ENCODE peak calls at places on chromosomes 2 and 18, in eight cellular contexts. One of them, this sample, is unnamed.
A peak's percentile ranks its signal among the peaks of the same experiment; 100 is the strongest.

GRCh38 chr2:21012557-21012937 is 31.3 kb downstream of the APOB start:
- DNase-seq in SK-N-SH: no peak
- DNase-seq in A549: no peak
- DNase-seq in H1: no peak
- DNase-seq in IMR-90: no peak
- DNase-seq in GM12878: no peak
- DNase-seq in HepG2: no peak
- DNase-seq in WTC11: no peak
- DNase-seq in this sample: no peak

GRCh38 chr18:35430721-35431441 is 53.7 kb upstream of the ZNF396 start:
- DNase-seq in A549: no peak
- DNase-seq in H1: no peak
- DNase-seq in HepG2: no peak
- DNase-seq in GM12878: no peak
- DNase-seq in SK-N-SH: no peak
- DNase-seq in IMR-90: no peak
- DNase-seq in WTC11: no peak
- DNase-seq in this sample: no peak

GRCh38 chr2:56680971-56681631 is 497.3 kb downstream of the CCDC85A start:
- DNase-seq in HepG2: no peak
- DNase-seq in IMR-90: peak; percentile 11
- DNase-seq in H1: no peak
- DNase-seq in WTC11: no peak
- DNase-seq in A549: no peak
- DNase-seq in GM12878: no peak
- DNase-seq in SK-N-SH: no peak
- DNase-seq in this sample: no peak

GRCh38 chr18:1438458-1438910 is 533.8 kb downstream of the ADCYAP1 start:
- DNase-seq in H1: no peak
- DNase-seq in IMR-90: no peak
- DNase-seq in WTC11: no peak
- DNase-seq in GM12878: no peak
- DNase-seq in A549: no peak
- DNase-seq in HepG2: no peak
- DNase-seq in SK-N-SH: no peak
- DNase-seq in this sample: no peak

GRCh38 chr2:219247678-219248642 is 2.7 kb downstream of the STK16 start:
- DNase-seq in A549: no peak
- DNase-seq in H1: no peak
- DNase-seq in WTC11: no peak
- DNase-seq in SK-N-SH: no peak
- DNase-seq in GM12878: no peak
- DNase-seq in IMR-90: no peak
- DNase-seq in HepG2: no peak
- DNase-seq in this sample: peak; percentile 9

GRCh38 chr2:128362889-128363228 is 44.2 kb upstream of the HS6ST1 start:
- DNase-seq in SK-N-SH: no peak
- DNase-seq in A549: no peak
- DNase-seq in HepG2: no peak
- DNase-seq in WTC11: peak; percentile 84
- DNase-seq in IMR-90: peak; percentile 79
- DNase-seq in GM12878: no peak
- DNase-seq in H1: peak; percentile 84
- DNase-seq in this sample: no peak

GRCh38 chr2:158179660-158180059 is 78.0 kb downstream of the UPP2 start:
- DNase-seq in H1: no peak
- DNase-seq in HepG2: peak; percentile 35
- DNase-seq in A549: no peak
- DNase-seq in IMR-90: peak; percentile 26
- DNase-seq in WTC11: no peak
- DNase-seq in SK-N-SH: no peak
- DNase-seq in GM12878: no peak
- DNase-seq in this sample: no peak

GRCh38 chr2:166223298-166223697 is 95.5 kb upstream of the SCN1A start:
- DNase-seq in A549: no peak
- DNase-seq in H1: no peak
- DNase-seq in GM12878: no peak
- DNase-seq in HepG2: no peak
- DNase-seq in WTC11: no peak
- DNase-seq in IMR-90: no peak
- DNase-seq in SK-N-SH: no peak
- DNase-seq in this sample: no peak

GRCh38 chr18:3453540-3454364 is 3.8 kb downstream of the TGIF1 start:
- DNase-seq in A549: no peak
- DNase-seq in GM12878: no peak
- DNase-seq in HepG2: peak; percentile 96
- DNase-seq in H1: no peak
- DNase-seq in SK-N-SH: no peak
- DNase-seq in IMR-90: peak; percentile 98
- DNase-seq in WTC11: no peak
- DNase-seq in this sample: no peak

GRCh38 chr2:44126106-44126797 is 42.4 kb upstream of the PPM1B start:
- DNase-seq in IMR-90: no peak
- DNase-seq in WTC11: no peak
- DNase-seq in H1: no peak
- DNase-seq in A549: no peak
- DNase-seq in SK-N-SH: no peak
- DNase-seq in HepG2: no peak
- DNase-seq in GM12878: no peak
- DNase-seq in this sample: no peak

GRCh38 chr2:142827170-142827569 is 50.3 kb upstream of the KYNU start:
- DNase-seq in WTC11: no peak
- DNase-seq in IMR-90: no peak
- DNase-seq in H1: no peak
- DNase-seq in SK-N-SH: no peak
- DNase-seq in HepG2: no peak
- DNase-seq in A549: no peak
- DNase-seq in GM12878: no peak
- DNase-seq in this sample: no peak

GRCh38 chr2:229141626-229142025 is 129.5 kb downstream of the PID1 start:
- DNase-seq in WTC11: no peak
- DNase-seq in SK-N-SH: no peak
- DNase-seq in IMR-90: peak; percentile 41
- DNase-seq in GM12878: no peak
- DNase-seq in HepG2: no peak
- DNase-seq in H1: no peak
- DNase-seq in A549: no peak
- DNase-seq in this sample: no peak

GRCh38 chr2:114001936-114002335 is 112.0 kb downstream of the ACTR3 start:
- DNase-seq in GM12878: no peak
- DNase-seq in IMR-90: no peak
- DNase-seq in WTC11: no peak
- DNase-seq in SK-N-SH: no peak
- DNase-seq in H1: no peak
- DNase-seq in HepG2: no peak
- DNase-seq in A549: no peak
- DNase-seq in this sample: no peak

GRCh38 chr2:950627-950992 is at the start of gene SNTG2:
- DNase-seq in HepG2: no peak
- DNase-seq in GM12878: no peak
- DNase-seq in WTC11: peak; percentile 66
- DNase-seq in IMR-90: no peak
- DNase-seq in H1: no peak
- DNase-seq in A549: no peak
- DNase-seq in SK-N-SH: peak; percentile 97
- DNase-seq in this sample: peak; percentile 32

GRCh38 chr2:61605245-61605644 is 67.1 kb upstream of the XPO1 start:
- DNase-seq in WTC11: no peak
- DNase-seq in H1: no peak
- DNase-seq in SK-N-SH: no peak
- DNase-seq in A549: no peak
- DNase-seq in HepG2: no peak
- DNase-seq in IMR-90: no peak
- DNase-seq in GM12878: no peak
- DNase-seq in this sample: no peak

GRCh38 chr2:108920686-108921085 is 68.3 kb downstream of the EDAR start:
- DNase-seq in A549: no peak
- DNase-seq in SK-N-SH: no peak
- DNase-seq in WTC11: no peak
- DNase-seq in H1: no peak
- DNase-seq in GM12878: no peak
- DNase-seq in IMR-90: no peak
- DNase-seq in HepG2: no peak
- DNase-seq in this sample: no peak

GRCh38 chr2:95043300-95043786 is 17.8 kb downstream of the MAL start:
- DNase-seq in A549: no peak
- DNase-seq in H1: no peak
- DNase-seq in GM12878: peak; percentile 75
- DNase-seq in IMR-90: peak; percentile 90
- DNase-seq in WTC11: no peak
- DNase-seq in SK-N-SH: no peak
- DNase-seq in HepG2: no peak
- DNase-seq in this sample: no peak

GRCh38 chr2:26946841-26947784 is 23.3 kb upstream of the MAPRE3 start:
- DNase-seq in SK-N-SH: peak; percentile 80
- DNase-seq in H1: no peak
- DNase-seq in GM12878: no peak
- DNase-seq in HepG2: peak; percentile 35
- DNase-seq in IMR-90: peak; percentile 39
- DNase-seq in WTC11: no peak
- DNase-seq in A549: no peak
- DNase-seq in this sample: peak; percentile 36

GRCh38 chr18:8856769-8857393 is 151.5 kb downstream of the MTCL1 start:
- DNase-seq in H1: no peak
- DNase-seq in A549: no peak
- DNase-seq in HepG2: no peak
- DNase-seq in IMR-90: no peak
- DNase-seq in GM12878: no peak
- DNase-seq in WTC11: peak; percentile 24
- DNase-seq in SK-N-SH: no peak
- DNase-seq in this sample: peak; percentile 29

GRCh38 chr2:85707304-85707703 is 13.1 kb downstream of the GNLY start:
- DNase-seq in GM12878: peak; percentile 75
- DNase-seq in SK-N-SH: peak; percentile 70
- DNase-seq in A549: peak; percentile 92
- DNase-seq in HepG2: peak; percentile 73
- DNase-seq in IMR-90: peak; percentile 94
- DNase-seq in WTC11: peak; percentile 47
- DNase-seq in H1: no peak
- DNase-seq in this sample: peak; percentile 87

DNA sequence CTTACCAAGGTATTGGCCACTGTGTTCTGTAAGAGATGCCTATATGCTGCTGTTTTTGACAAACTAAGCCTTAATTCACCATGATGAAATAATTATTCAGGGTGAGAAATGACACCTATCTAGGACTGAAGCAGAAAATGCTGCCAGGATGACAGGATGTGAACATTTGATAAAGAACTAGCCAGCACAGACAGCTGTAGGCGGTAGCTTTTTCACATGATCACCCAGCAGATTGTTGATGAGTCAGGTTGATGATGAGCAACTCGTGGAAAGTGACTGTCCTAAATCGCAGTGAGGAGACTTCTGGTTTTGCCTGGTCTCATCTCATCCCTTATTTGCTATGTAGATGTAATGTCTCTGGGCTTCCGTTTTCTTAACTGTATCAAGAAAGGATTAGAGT is 144.1 kb downstream of the PRPF40A start:
- DNase-seq in WTC11: no peak
- DNase-seq in IMR-90: peak; percentile 93
- DNase-seq in SK-N-SH: peak; percentile 12
- DNase-seq in HepG2: no peak
- DNase-seq in H1: no peak
- DNase-seq in A549: peak; percentile 43
- DNase-seq in GM12878: peak; percentile 70
- DNase-seq in this sample: peak; percentile 76
- TF ChIP-seq USF2 in WTC11: no peak
- TF ChIP-seq USF2 in IMR-90: no peak
- TF ChIP-seq USF2 in SK-N-SH: no peak
- TF ChIP-seq USF2 in HepG2: no peak
- TF ChIP-seq USF2 in H1: no peak
- TF ChIP-seq USF2 in A549: no peak
- TF ChIP-seq USF2 in GM12878: no peak
- TF ChIP-seq USF2 in this sample: no peak

GRCh38 chr2:163808406-163808805 is 72.6 kb upstream of the FIGN start:
- DNase-seq in H1: no peak
- DNase-seq in IMR-90: no peak
- DNase-seq in HepG2: no peak
- DNase-seq in WTC11: peak; percentile 13
- DNase-seq in SK-N-SH: no peak
- DNase-seq in A549: no peak
- DNase-seq in GM12878: no peak
- DNase-seq in this sample: no peak

DNA sequence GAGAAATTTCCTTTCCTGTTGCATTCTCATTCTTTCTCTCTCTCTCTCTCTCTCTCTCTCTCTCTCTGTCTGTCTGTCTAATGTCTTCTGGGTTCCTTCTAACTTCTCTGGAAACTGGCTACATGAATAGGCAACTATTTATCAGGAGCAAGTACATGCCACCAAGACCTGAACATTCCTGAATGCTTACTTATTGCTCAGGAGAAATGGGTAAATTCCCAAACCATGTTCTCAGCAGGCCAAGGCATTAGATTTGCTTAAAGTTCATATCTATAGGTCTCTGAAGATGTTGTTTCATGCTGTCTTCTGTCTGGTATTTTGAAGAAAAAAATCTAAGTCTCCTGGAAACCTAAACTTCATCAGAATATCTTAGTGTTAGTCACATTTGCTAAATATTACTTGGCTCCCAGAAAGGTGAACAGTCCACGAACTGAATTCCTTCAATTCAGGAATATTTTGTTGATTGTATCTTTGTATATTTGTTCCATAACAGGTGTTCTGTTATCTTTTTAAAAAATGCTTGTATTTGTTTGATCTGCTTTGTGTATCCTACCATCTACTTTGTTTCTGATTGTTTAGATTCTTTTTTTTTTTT is 77.2 kb upstream of the FIGN start:
- DNase-seq in H1: no peak
- DNase-seq in GM12878: no peak
- DNase-seq in A549: no peak
- DNase-seq in SK-N-SH: no peak
- DNase-seq in WTC11: no peak
- DNase-seq in IMR-90: no peak
- DNase-seq in HepG2: no peak
- DNase-seq in this sample: no peak
- TF ChIP-seq USF2 in H1: no peak
- TF ChIP-seq USF2 in GM12878: no peak
- TF ChIP-seq USF2 in A549: no peak
- TF ChIP-seq USF2 in SK-N-SH: no peak
- TF ChIP-seq USF2 in WTC11: no peak
- TF ChIP-seq USF2 in IMR-90: no peak
- TF ChIP-seq USF2 in HepG2: no peak
- TF ChIP-seq USF2 in this sample: no peak

DNA sequence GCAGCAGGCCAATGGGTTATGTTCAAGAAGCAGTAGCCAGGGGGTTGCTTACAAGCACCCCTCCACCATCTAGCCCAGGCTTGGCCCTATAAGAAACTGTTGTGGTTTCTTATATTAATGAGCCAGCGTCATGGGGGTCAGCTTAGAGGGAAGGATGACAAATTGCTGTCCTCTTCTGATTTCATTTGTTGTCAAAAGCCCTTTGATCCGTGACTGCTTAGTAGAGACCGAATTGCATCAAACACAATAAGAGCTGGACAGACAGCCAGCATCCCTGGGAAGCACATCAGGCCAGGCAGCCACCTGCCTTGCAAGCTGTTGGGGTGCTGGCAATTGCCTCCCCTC is 206.6 kb upstream of the SETBP1 start:
- DNase-seq in GM12878: no peak
- DNase-seq in WTC11: no peak
- DNase-seq in H1: no peak
- DNase-seq in HepG2: no peak
- DNase-seq in A549: no peak
- DNase-seq in IMR-90: no peak
- DNase-seq in SK-N-SH: no peak
- DNase-seq in this sample: no peak
- TF ChIP-seq USF2 in GM12878: no peak
- TF ChIP-seq USF2 in WTC11: no peak
- TF ChIP-seq USF2 in H1: no peak
- TF ChIP-seq USF2 in HepG2: no peak
- TF ChIP-seq USF2 in A549: no peak
- TF ChIP-seq USF2 in IMR-90: no peak
- TF ChIP-seq USF2 in SK-N-SH: no peak
- TF ChIP-seq USF2 in this sample: no peak

GRCh38 chr2:188599140-188599539 is 307.5 kb downstream of the GULP1 start:
- DNase-seq in HepG2: no peak
- DNase-seq in SK-N-SH: no peak
- DNase-seq in GM12878: no peak
- DNase-seq in H1: no peak
- DNase-seq in WTC11: no peak
- DNase-seq in IMR-90: peak; percentile 8
- DNase-seq in A549: no peak
- DNase-seq in this sample: no peak
- TF ChIP-seq USF2 in HepG2: no peak
- TF ChIP-seq USF2 in SK-N-SH: no peak
- TF ChIP-seq USF2 in GM12878: no peak
- TF ChIP-seq USF2 in H1: no peak
- TF ChIP-seq USF2 in WTC11: no peak
- TF ChIP-seq USF2 in IMR-90: no peak
- TF ChIP-seq USF2 in A549: no peak
- TF ChIP-seq USF2 in this sample: no peak

This sample was measured in K562.